ENCODE peak calls at places on chromosome 5, in six cellular contexts. V, F, A, O, L and H are unnamed samples.

GRCh38 chr5:177403194-177403825 is 2.8 kb upstream of the PFN3 start:
- DNase-seq in A (no peak), L (peak), F (peak), V (no peak), O (no peak), H (no peak)

GRCh38 chr5:140312067-140312790 is 9.3 kb upstream of the PFDN1 start:
- DNase-seq in V (peak), O (no peak), A (no peak), F (no peak), L (no peak), H (peak)

GRCh38 chr5:89583534-89583933 is 700.5 kb upstream of the MEF2C start:
- DNase-seq in O (no peak), V (no peak), A (no peak), F (no peak), L (no peak), H (no peak)

GRCh38 chr5:150339841-150340240 is 17.7 kb upstream of the TCOF1 start:
- DNase-seq in L (no peak), F (no peak), V (no peak), A (no peak), O (no peak), H (no peak)

GRCh38 chr5:155915626-155916025 is 411.3 kb upstream of the SGCD start:
- DNase-seq in A (no peak), O (no peak), L (no peak), V (no peak), F (no peak), H (no peak)

GRCh38 chr5:4230531-4230904 is 634.9 kb downstream of the IRX1 start:
- DNase-seq in F (no peak), O (no peak), V (no peak), L (no peak), A (no peak), H (no peak)

GRCh38 chr5:134647750-134648424 is 698 bp upstream of the SEC24A start:
- DNase-seq in F (no peak), L (peak), V (peak), A (no peak), O (no peak), H (no peak)

GRCh38 chr5:167565555-167565954 is 725.9 kb upstream of the WWC1 start:
- DNase-seq in L (no peak), A (no peak), V (no peak), O (no peak), F (no peak), H (no peak)

GRCh38 chr5:758698-759053 is 25.9 kb downstream of the ZDHHC11B start:
- DNase-seq in V (no peak), F (no peak), O (no peak), A (no peak), L (peak), H (no peak)

GRCh38 chr5:10442581-10442980 is 902 bp downstream of the ROPN1L start:
- DNase-seq in L (no peak), O (no peak), F (no peak), A (no peak), V (peak), H (no peak)

GRCh38 chr5:35365756-35366155 is 135.5 kb upstream of the PRLR start:
- DNase-seq in F (no peak), O (no peak), V (no peak), L (no peak), A (no peak), H (no peak)

GRCh38 chr5:22708770-22709328 is 144.3 kb downstream of the CDH12 start:
- DNase-seq in L (no peak), A (no peak), V (no peak), O (no peak), F (no peak), H (no peak)

GRCh38 chr5:321233-321725 is at the start of gene AHRR:
- DNase-seq in F (no peak), V (no peak), A (peak), O (no peak), L (no peak), H (peak)